ENCODE peak calls at places on chromosomes 16 and 17, in nine cellular contexts. G is CD4-positive, CD25-positive, alpha-beta regulatory T cell; C is upper lobe of right lung; Q is heart right ventricle; T is omental fat pad; O is gastrocnemius medialis; V is T-helper 17 cell; M is RWPE2; L is effector memory CD8-positive, alpha-beta T cell. D is an unnamed sample.

GRCh38 chr17:2070241-2071023 is 15.5 kb downstream of the HIC1 start:
- ATAC-seq in M (no peak), G (peak), C (no peak), V (peak), L (peak), Q (no peak), O (no peak), T (no peak), D (peak)

GRCh38 chr17:35931794-35932419 is 1.3 kb upstream of the RDM1 start:
- ATAC-seq in Q (peak), G (no peak), V (no peak), O (no peak), L (no peak), C (no peak), M (no peak), T (peak), D (no peak)

GRCh38 chr17:39193346-39193745 is 4.1 kb downstream of the CACNB1 start:
- ATAC-seq in C (no peak), T (no peak), V (no peak), Q (no peak), L (no peak), M (no peak), G (no peak), O (peak), D (no peak)

GRCh38 chr16:1458977-1459341 is 14.6 kb upstream of the CCDC154 start:
- ATAC-seq in G (peak), L (peak), Q (no peak), T (no peak), V (peak), O (no peak), C (no peak), M (no peak), D (peak)

GRCh38 chr17:51150932-51151331 is 2.4 kb upstream of the NME1 start:
- ATAC-seq in M (no peak), T (no peak), L (no peak), O (no peak), C (no peak), Q (no peak), V (no peak), G (no peak), D (no peak)

GRCh38 chr17:40490289-40490853 is 11.1 kb downstream of the TNS4 start:
- ATAC-seq in M (peak), T (no peak), G (no peak), V (no peak), C (peak), L (no peak), O (peak), Q (no peak), D (no peak)

GRCh38 chr16:57578521-57579360 is 36.3 kb downstream of the ADGRG5 start:
- ATAC-seq in L (no peak), M (no peak), C (no peak), V (no peak), T (no peak), O (no peak), Q (no peak), G (no peak), D (no peak)

GRCh38 chr17:48520631-48521045 is 10.2 kb downstream of the HOXB1 start:
- ATAC-seq in Q (no peak), T (no peak), O (no peak), G (no peak), C (no peak), M (no peak), V (no peak), L (no peak), D (no peak)

GRCh38 chr17:2190014-2190413 is 113.6 kb downstream of the SMG6 start:
- ATAC-seq in G (no peak), L (no peak), M (peak), T (peak), V (no peak), O (no peak), C (no peak), Q (peak), D (no peak)

GRCh38 chr17:27644586-27644985 is 13.6 kb downstream of the LGALS9 start:
- ATAC-seq in C (peak), L (no peak), G (no peak), M (no peak), V (no peak), T (no peak), O (peak), Q (no peak), D (no peak)

GRCh38 chr17:68527314-68527713 is 15.1 kb downstream of the PRKAR1A start:
- ATAC-seq in G (no peak), V (no peak), T (no peak), M (no peak), O (no peak), L (no peak), Q (no peak), C (peak), D (no peak)

GRCh38 chr16:85436636-85437160 is 176.4 kb upstream of the GSE1 start:
- ATAC-seq in T (peak), V (no peak), C (peak), M (no peak), Q (peak), L (no peak), G (no peak), O (no peak), D (peak)

D was measured in stimulated activated memory B cell treated with anti-CD40 and anti-IgM and Interleukin-4, amounts not matched to agents 10 μg/mL and 1 μg/mL and 100 μg/mL, for 72 hours.